ENCODE peak calls at places on chromosome 17, in nine cellular contexts. K, Z, T, H, B, S, M, U and Q are unnamed samples.

GRCh38 chr17:42850964-42851363 is at the start of gene AOC3:
- DNase-seq in T (no peak), K (no peak), B (no peak), M (no peak), Z (no peak), U (no peak), S (no peak), H (no peak), Q (no peak)

GRCh38 chr17:12584727-12585126 is 81.0 kb upstream of the MYOCD start:
- DNase-seq in U (no peak), H (no peak), Z (no peak), K (no peak), B (no peak), M (no peak), T (peak), S (no peak), Q (no peak)

GRCh38 chr17:2090210-2090641 is 35.3 kb downstream of the HIC1 start:
- DNase-seq in H (no peak), B (no peak), U (no peak), Z (no peak), T (no peak), S (no peak), K (no peak), M (peak), Q (no peak)

GRCh38 chr17:21357281-21357680 is 18.9 kb upstream of the KCNJ12 start:
- DNase-seq in K (no peak), S (no peak), M (peak), H (no peak), B (no peak), Z (no peak), U (no peak), T (no peak), Q (no peak)

GRCh38 chr17:76820523-76820922 is 47.7 kb upstream of the MGAT5B start:
- DNase-seq in M (no peak), H (no peak), K (no peak), U (peak), T (no peak), Z (no peak), S (no peak), B (no peak), Q (no peak)

GRCh38 chr17:58312021-58312630 is 16.5 kb downstream of the TSPOAP1 start:
- DNase-seq in H (peak), Z (no peak), T (no peak), M (peak), B (no peak), S (no peak), K (no peak), U (no peak), Q (no peak)

GRCh38 chr17:7459961-7460545 is 15.2 kb downstream of the CHRNB1 start:
- DNase-seq in U (no peak), M (no peak), B (no peak), H (no peak), K (no peak), Z (no peak), S (no peak), T (no peak), Q (no peak)

GRCh38 chr17:32015245-32016013 is 8.2 kb downstream of the LRRC37B start:
- DNase-seq in B (no peak), S (no peak), K (no peak), Z (no peak), M (no peak), H (no peak), T (peak), U (peak), Q (peak)

GRCh38 chr17:57692770-57693169 is 52.3 kb downstream of the CCDC182 start:
- DNase-seq in H (no peak), Z (no peak), M (no peak), S (no peak), K (no peak), U (no peak), B (no peak), T (no peak), Q (no peak)

GRCh38 chr17:49987681-49988441 is 7.2 kb downstream of the DLX3 start:
- DNase-seq in U (peak), B (no peak), M (no peak), K (no peak), S (no peak), Z (no peak), H (peak), T (peak), Q (no peak)

GRCh38 chr17:44983563-44983962 is 15.5 kb upstream of the C1QL1 start:
- DNase-seq in K (no peak), H (no peak), S (no peak), B (no peak), M (peak), Z (no peak), U (no peak), T (no peak), Q (no peak)

GRCh38 chr17:61354895-61355294 is 44.7 kb upstream of the TBX2 start:
- DNase-seq in H (no peak), U (no peak), S (no peak), Z (no peak), T (no peak), K (no peak), B (no peak), M (no peak), Q (no peak)

GRCh38 chr17:8557176-8557806 is 73.2 kb downstream of the MYH10 start:
- DNase-seq in B (no peak), S (no peak), M (no peak), H (no peak), T (peak), U (no peak), K (no peak), Z (no peak), Q (peak)

GRCh38 chr17:38879878-38880727 is 10.2 kb downstream of the LASP1 start:
- DNase-seq in U (no peak), Z (no peak), H (no peak), T (peak), S (peak), B (no peak), K (no peak), M (peak), Q (peak)

GRCh38 chr17:1181769-1182137 is 2.0 kb upstream of the ABR start:
- DNase-seq in K (no peak), M (no peak), B (no peak), T (peak), Z (no peak), U (no peak), S (no peak), H (no peak), Q (peak)

GRCh38 chr17:73584049-73584448 is 60.2 kb downstream of the SDK2 start:
- DNase-seq in H (no peak), Z (no peak), K (no peak), U (no peak), B (no peak), T (no peak), S (no peak), M (no peak), Q (no peak)

GRCh38 chr17:69018022-69018615 is 42.6 kb downstream of the ABCA9 start:
- DNase-seq in B (no peak), T (no peak), M (no peak), U (no peak), S (no peak), H (no peak), K (no peak), Z (no peak), Q (peak)

GRCh38 chr17:63116228-63116627 is 150.2 kb downstream of the TANC2 start:
- DNase-seq in M (no peak), Z (no peak), U (no peak), K (no peak), B (no peak), H (no peak), S (no peak), T (no peak), Q (no peak)

GRCh38 chr17:43079578-43080302 is 45.4 kb downstream of the BRCA1 start:
- DNase-seq in Z (no peak), B (no peak), U (no peak), H (no peak), M (no peak), S (no peak), T (no peak), K (no peak), Q (no peak)

GRCh38 chr17:64385187-64386083 is 5.2 kb downstream of the PECAM1 start:
- DNase-seq in H (peak), S (peak), B (peak), Z (no peak), U (no peak), T (peak), M (peak), K (no peak), Q (peak)

GRCh38 chr17:80187493-80187892 is 17.7 kb downstream of the CARD14 start:
- DNase-seq in H (peak), Z (no peak), U (no peak), K (no peak), T (peak), B (no peak), S (no peak), M (peak), Q (no peak)

GRCh38 chr17:79793924-79794304 is 3.0 kb downstream of the CBX8 start:
- DNase-seq in M (no peak), H (no peak), Z (no peak), B (no peak), S (no peak), K (no peak), T (no peak), U (no peak), Q (peak)

GRCh38 chr17:75383842-75384195 is 21.7 kb downstream of the GRB2 start:
- DNase-seq in U (no peak), H (no peak), M (no peak), K (no peak), Z (no peak), S (no peak), T (no peak), B (no peak), Q (no peak)

GRCh38 chr17:50564916-50565315 is 4.4 kb downstream of the CACNA1G start:
- DNase-seq in Z (no peak), B (no peak), U (no peak), K (no peak), H (no peak), S (no peak), T (peak), M (peak), Q (peak)

GRCh38 chr17:76383645-76384221 is 676 bp upstream of the SPHK1 start:
- DNase-seq in B (peak), M (peak), S (peak), H (peak), K (no peak), T (peak), U (no peak), Z (peak), Q (peak)

GRCh38 chr17:75896360-75897075 is at the start of gene TRIM65:
- DNase-seq in U (peak), B (peak), Z (peak), H (peak), S (no peak), M (peak), T (peak), K (peak), Q (peak)

GRCh38 chr17:49260011-49260921 is 29.7 kb upstream of the PHOSPHO1 start:
- DNase-seq in H (peak), S (peak), T (peak), Z (peak), M (peak), B (peak), U (no peak), K (no peak), Q (peak)

GRCh38 chr17:51164911-51165679 is 1.1 kb upstream of the NME2 start:
- DNase-seq in H (no peak), S (no peak), B (no peak), U (no peak), T (no peak), K (no peak), Z (no peak), M (no peak), Q (no peak)

GRCh38 chr17:21210411-21211076 is 3.4 kb downstream of the TMEM11 start:
- DNase-seq in U (no peak), Z (no peak), S (no peak), H (no peak), T (no peak), M (no peak), K (no peak), B (no peak), Q (no peak)

GRCh38 chr17:38404174-38404943 is 23.9 kb upstream of the ARHGAP23 start:
- DNase-seq in M (no peak), K (no peak), U (no peak), H (no peak), T (no peak), B (no peak), Z (no peak), S (no peak), Q (no peak)

GRCh38 chr17:14316131-14316854 is 15.4 kb downstream of the HS3ST3B1 start:
- DNase-seq in M (no peak), U (no peak), S (no peak), Z (no peak), K (no peak), B (no peak), T (no peak), H (no peak), Q (no peak)

GRCh38 chr17:2995362-2995761 is 68.0 kb downstream of the OR1D5 start:
- DNase-seq in U (no peak), S (no peak), H (peak), B (no peak), Z (no peak), M (no peak), K (no peak), T (no peak), Q (no peak)

GRCh38 chr17:48609754-48610281 is 999 bp downstream of the HOXB7 start:
- DNase-seq in S (no peak), K (no peak), Z (no peak), B (no peak), U (peak), M (no peak), H (no peak), T (no peak), Q (no peak)

GRCh38 chr17:12113156-12113555 is 92.5 kb downstream of the MAP2K4 start:
- DNase-seq in S (no peak), K (no peak), Z (no peak), U (no peak), B (no peak), T (no peak), M (no peak), H (no peak), Q (no peak)

GRCh38 chr17:48213797-48214196 is 106.2 kb downstream of the SNX11 start:
- DNase-seq in S (no peak), Z (no peak), T (no peak), K (no peak), M (no peak), U (no peak), B (no peak), H (no peak), Q (no peak)